ENCODE peak calls at places on chromosomes 11 and 22, in six cellular contexts. H, L, D, V, Z and G are unnamed samples.

GRCh38 chr22:30955153-30955552 is 13.4 kb downstream of the MORC2 start:
- DNase-seq in L (no peak), Z (no peak), H (no peak), D (no peak), V (peak), G (no peak)

GRCh38 chr22:18954941-18955571 is 19.0 kb upstream of the PRODH start:
- DNase-seq in Z (no peak), V (no peak), H (peak), D (peak), L (no peak), G (no peak)

GRCh38 chr22:31343235-31344191 is 2.6 kb downstream of the PATZ1 start:
- DNase-seq in V (no peak), D (no peak), Z (peak), H (peak), L (peak), G (no peak)

GRCh38 chr22:41983516-41983915 is 14.3 kb downstream of the SEPTIN3 start:
- DNase-seq in D (no peak), H (no peak), V (no peak), Z (no peak), L (no peak), G (no peak)

GRCh38 chr11:12269446-12270214 is 107.7 kb upstream of the PARVA start:
- DNase-seq in Z (no peak), D (no peak), H (no peak), L (peak), V (no peak), G (no peak)

GRCh38 chr11:33828604-33829429 is 54.5 kb upstream of the FBXO3 start:
- DNase-seq in H (no peak), L (peak), Z (peak), D (no peak), V (no peak), G (no peak)

GRCh38 chr22:46001426-46002106 is 24.6 kb upstream of the WNT7B start:
- DNase-seq in L (no peak), Z (no peak), V (no peak), D (peak), H (peak), G (no peak)

GRCh38 chr11:131537729-131538128 is 167.3 kb downstream of the NTM start:
- DNase-seq in L (no peak), H (no peak), V (no peak), D (no peak), Z (no peak), G (no peak)

GRCh38 chr11:69467646-69468045 is 13.8 kb upstream of the LINC01488 start:
- DNase-seq in Z (no peak), H (peak), L (no peak), D (no peak), V (no peak), G (no peak)

GRCh38 chr11:68441466-68442230 is 18.9 kb upstream of the PPP6R3 start:
- DNase-seq in V (no peak), L (peak), H (no peak), Z (no peak), D (no peak), G (no peak)

GRCh38 chr11:100793525-100793924 is 106.4 kb downstream of the ARHGAP42 start:
- DNase-seq in L (no peak), V (no peak), Z (no peak), H (no peak), D (no peak), G (no peak)

GRCh38 chr22:49963647-49964026 is 3.1 kb downstream of the PIM3 start:
- DNase-seq in H (no peak), V (no peak), L (peak), Z (no peak), D (no peak), G (no peak)

GRCh38 chr22:49964136-49964492 is 3.5 kb downstream of the PIM3 start:
- DNase-seq in Z (no peak), H (peak), V (no peak), L (peak), D (peak), G (no peak)

GRCh38 chr22:49965291-49966040 is 4.9 kb downstream of the PIM3 start:
- DNase-seq in D (peak), L (peak), H (peak), V (no peak), Z (no peak), G (no peak)

GRCh38 chr22:49966041-49966715 is 5.6 kb downstream of the PIM3 start:
- DNase-seq in V (no peak), Z (no peak), L (peak), D (peak), H (peak), G (peak)

GRCh38 chr22:49964493-49965290 is 4.1 kb downstream of the PIM3 start:
- DNase-seq in V (no peak), D (peak), Z (no peak), L (peak), H (peak), G (no peak)
- H3K4me3 ChIP-seq in V (peak), D (peak), Z (no peak), L (no peak), H (peak), G (peak)

GRCh38 chr11:77088236-77089003 is 14.2 kb upstream of the OMP start:
- DNase-seq in D (peak), H (peak), V (no peak), Z (no peak), L (no peak), G (no peak)
- H3K27ac ChIP-seq in D (no peak), H (no peak), V (no peak), Z (no peak), L (no peak), G (no peak)

GRCh38 chr11:73239571-73240189 is 21.6 kb downstream of the P2RY2 start:
- DNase-seq in L (no peak), D (no peak), H (peak), V (no peak), Z (peak), G (no peak)
- TF ChIP-seq POLR2AphosphoS5 in L (no peak), D (no peak), H (no peak), V (no peak), Z (no peak), G (no peak)

GRCh38 chr11:37572491-37573171 is 974.6 kb upstream of the RAG2 start:
- DNase-seq in V (no peak), Z (no peak), L (no peak), H (no peak), D (no peak), G (no peak)

GRCh38 chr11:37571248-37571647 is 973.2 kb upstream of the RAG2 start:
- DNase-seq in L (no peak), Z (no peak), D (no peak), V (no peak), H (no peak), G (no peak)

GRCh38 chr11:37574361-37574760 is 976.3 kb upstream of the RAG2 start:
- DNase-seq in L (no peak), Z (no peak), D (no peak), V (no peak), H (no peak), G (no peak)
- H3K4me3 ChIP-seq in L (no peak), Z (no peak), D (no peak), V (no peak), H (no peak), G (no peak)

DNA sequence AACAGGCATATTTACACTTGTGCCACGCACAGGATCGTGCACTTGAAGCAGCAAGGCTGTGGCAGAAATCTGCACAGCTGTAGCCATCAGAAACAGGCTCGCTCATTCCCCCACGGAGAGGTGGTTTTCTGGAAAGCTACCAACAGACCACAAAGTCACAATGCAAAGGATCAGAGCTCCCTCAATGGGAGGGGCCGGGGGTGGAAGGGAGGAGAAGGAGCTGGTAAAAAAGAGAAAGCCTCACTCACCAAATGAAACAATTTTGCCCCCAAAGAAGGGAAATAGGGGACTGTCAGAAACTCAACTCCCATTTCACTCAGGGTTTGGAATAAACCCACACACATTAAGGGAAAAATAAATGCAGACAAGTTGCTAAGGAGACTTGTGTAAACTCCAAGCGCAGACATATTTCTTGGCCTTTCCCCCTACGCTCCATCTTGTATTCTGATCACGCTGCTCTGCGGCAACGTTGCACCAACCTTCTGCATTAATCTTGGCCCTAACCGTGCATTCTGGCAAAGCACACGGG is 43.2 kb upstream of the BLID start:
- DNase-seq in Z (peak), L (peak), D (no peak), H (no peak), V (no peak), G (no peak)
- H3K27ac ChIP-seq in Z (no peak), L (peak), D (peak), H (no peak), V (peak), G (peak)

DNA sequence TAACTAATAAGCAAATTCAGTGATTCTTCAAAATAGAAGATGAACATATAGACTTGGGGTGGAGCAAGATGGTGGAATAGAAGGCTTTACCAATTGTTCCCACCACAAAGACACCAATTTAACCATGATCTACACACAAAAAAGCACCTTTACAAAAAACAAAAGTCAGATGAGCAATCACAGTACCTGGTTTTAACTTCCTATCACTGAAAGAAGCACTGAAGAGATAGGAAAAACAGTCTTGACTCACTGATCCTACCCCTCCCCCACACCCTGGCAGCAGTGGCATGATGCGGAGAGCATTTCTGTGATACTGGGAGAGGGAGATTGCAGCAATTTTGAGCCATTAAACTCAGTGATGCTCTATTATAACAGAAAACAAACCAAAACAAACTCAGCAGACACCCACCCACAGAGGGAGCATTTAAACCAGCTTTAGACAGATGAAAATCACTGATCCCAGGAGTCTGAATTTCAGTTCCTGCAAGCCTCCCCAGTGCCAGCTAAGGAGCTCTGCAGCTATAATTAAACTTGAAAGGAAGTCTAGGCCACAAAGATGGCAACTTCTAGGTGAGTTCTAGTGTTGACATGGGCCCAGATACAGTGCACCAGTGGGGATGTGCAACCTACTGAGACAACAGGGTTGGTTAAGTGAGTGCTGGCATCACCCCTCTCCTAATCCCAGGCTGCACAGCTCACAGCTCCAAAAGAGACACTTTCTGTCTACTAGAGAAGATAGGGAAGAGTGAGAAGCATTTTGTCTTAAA is 161.8 kb upstream of the GRIA4 start:
- DNase-seq in D (no peak), Z (no peak), L (no peak), V (no peak), H (peak), G (no peak)
- TF ChIP-seq POLR2AphosphoS5 in D (no peak), Z (no peak), L (no peak), V (no peak), H (no peak), G (no peak)

GRCh38 chr22:37981282-37982011 is 2.9 kb downstream of the SOX10 start:
- DNase-seq in H (no peak), D (no peak), L (no peak), V (no peak), Z (no peak), G (no peak)
- H3K4me3 ChIP-seq in H (no peak), D (peak), L (no peak), V (peak), Z (no peak), G (peak)

GRCh38 chr11:61264795-61265194 is 23.8 kb downstream of the PGA5 start:
- DNase-seq in L (no peak), V (no peak), Z (no peak), D (no peak), H (no peak), G (no peak)

GRCh38 chr11:61265357-61265756 is 24.4 kb downstream of the PGA5 start:
- DNase-seq in Z (no peak), V (no peak), D (no peak), H (no peak), L (no peak), G (no peak)

GRCh38 chr11:61266602-61267001 is 25.6 kb downstream of the PGA5 start:
- DNase-seq in D (no peak), V (no peak), L (no peak), H (no peak), Z (no peak), G (no peak)

GRCh38 chr11:61268588-61269250 is 26.4 kb downstream of the VWCE start:
- DNase-seq in V (no peak), D (no peak), Z (no peak), H (no peak), L (no peak), G (no peak)

DNA sequence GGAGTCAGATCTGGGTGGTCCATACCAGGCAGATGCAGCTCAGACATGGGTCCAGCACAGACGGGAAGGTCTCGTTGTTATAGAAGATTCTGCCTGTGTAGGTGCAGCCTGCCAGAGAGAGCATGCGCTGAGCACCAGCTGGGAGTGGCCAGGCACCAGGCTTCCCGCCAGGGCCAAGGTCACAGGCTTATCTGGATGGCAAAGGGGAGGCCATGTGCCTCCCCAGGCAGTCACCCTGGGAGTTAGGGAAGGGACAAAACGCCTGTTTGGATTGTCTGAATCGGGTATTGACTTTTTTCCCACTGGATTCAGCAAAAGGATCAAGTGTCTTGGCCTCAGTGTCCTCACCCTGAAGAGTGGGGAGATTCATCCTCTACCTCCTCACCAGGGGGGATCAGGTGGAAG is 26.5 kb downstream of the PGA5 start:
- DNase-seq in L (no peak), V (no peak), Z (no peak), D (no peak), H (no peak), G (no peak)
- H3K27ac ChIP-seq in L (no peak), V (no peak), Z (no peak), D (no peak), H (no peak), G (no peak)

DNA sequence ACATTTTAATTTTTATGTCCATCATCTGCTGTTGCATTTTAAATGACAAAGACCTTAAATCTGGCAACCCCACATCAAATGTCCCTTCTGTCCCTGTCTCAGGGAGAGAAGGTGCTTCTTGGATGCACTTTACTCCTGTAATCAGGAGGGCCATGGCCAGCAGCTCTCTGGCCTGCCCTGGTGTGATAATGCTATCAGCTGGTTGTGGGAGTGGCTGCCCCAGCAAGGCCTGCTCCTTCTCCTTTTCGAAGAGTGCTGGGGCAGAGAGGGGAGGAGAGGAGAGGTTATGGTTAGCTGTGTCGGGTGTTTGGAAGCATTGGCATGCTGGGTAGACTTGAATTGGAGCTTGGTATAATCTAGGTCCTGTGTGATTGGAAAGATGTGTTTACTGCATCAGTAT is 12.8 kb downstream of the TNRC6B start:
- DNase-seq in V (no peak), H (no peak), Z (no peak), L (no peak), D (no peak), G (no peak)
- TF ChIP-seq POLR2AphosphoS5 in V (no peak), H (no peak), Z (no peak), L (no peak), D (no peak), G (no peak)